ENCODE peak calls at places on chromosome 18, in four cellular contexts. One of them, this sample, is unnamed.

GRCh38 chr18:48934708-48935432 is 15.9 kb downstream of the SMAD7 start:
- DNase-seq in PC-3: no peak
- DNase-seq in HFFc6: no peak
- DNase-seq in BJ: no peak
- DNase-seq in this sample: no peak

GRCh38 chr18:56221195-56222065 is 417.0 kb downstream of the TXNL1 start:
- DNase-seq in PC-3: peak
- DNase-seq in HFFc6: peak
- DNase-seq in BJ: peak
- DNase-seq in this sample: no peak

GRCh38 chr18:57737661-57738060 is 65.5 kb downstream of the ATP8B1 start:
- DNase-seq in PC-3: peak
- DNase-seq in HFFc6: peak
- DNase-seq in BJ: peak
- DNase-seq in this sample: peak

GRCh38 chr18:2906522-2907458 is 60.0 kb downstream of the EMILIN2 start:
- DNase-seq in PC-3: peak
- DNase-seq in HFFc6: no peak
- DNase-seq in BJ: no peak
- DNase-seq in this sample: no peak

GRCh38 chr18:47184419-47185050 is 8.4 kb upstream of the IER3IP1 start:
- DNase-seq in PC-3: no peak
- DNase-seq in HFFc6: peak
- DNase-seq in BJ: no peak
- DNase-seq in this sample: no peak

GRCh38 chr18:40529478-40529877 is 1425.6 kb upstream of the PIK3C3 start:
- DNase-seq in PC-3: peak
- DNase-seq in HFFc6: no peak
- DNase-seq in BJ: no peak
- DNase-seq in this sample: no peak

GRCh38 chr18:63192885-63193349 is 126.7 kb downstream of the BCL2 start:
- DNase-seq in PC-3: no peak
- DNase-seq in HFFc6: no peak
- DNase-seq in BJ: no peak
- DNase-seq in this sample: no peak

GRCh38 chr18:60246606-60247005 is 126.0 kb downstream of the MC4R start:
- DNase-seq in PC-3: no peak
- DNase-seq in HFFc6: no peak
- DNase-seq in BJ: no peak
- DNase-seq in this sample: no peak

GRCh38 chr18:74328196-74328595 is 12.6 kb downstream of the C18orf63 start:
- DNase-seq in PC-3: no peak
- DNase-seq in HFFc6: no peak
- DNase-seq in BJ: peak
- DNase-seq in this sample: no peak

GRCh38 chr18:33746261-33746660 is 168.2 kb downstream of the ASXL3 start:
- DNase-seq in PC-3: no peak
- DNase-seq in HFFc6: no peak
- DNase-seq in BJ: no peak
- DNase-seq in this sample: no peak

GRCh38 chr18:75836516-75836915 is 409.0 kb upstream of the SMIM21 start:
- DNase-seq in PC-3: no peak
- DNase-seq in HFFc6: no peak
- DNase-seq in BJ: no peak
- DNase-seq in this sample: no peak

GRCh38 chr18:22816266-22817176 is 116.6 kb upstream of the RBBP8 start:
- DNase-seq in PC-3: no peak
- DNase-seq in HFFc6: no peak
- DNase-seq in BJ: no peak
- DNase-seq in this sample: no peak

GRCh38 chr18:58520964-58521363 is 107.9 kb downstream of the ALPK2 start:
- DNase-seq in PC-3: peak
- DNase-seq in HFFc6: no peak
- DNase-seq in BJ: no peak
- DNase-seq in this sample: no peak

GRCh38 chr18:28771849-28772248 is 594.9 kb upstream of the CDH2 start:
- DNase-seq in PC-3: no peak
- DNase-seq in HFFc6: no peak
- DNase-seq in BJ: no peak
- DNase-seq in this sample: no peak

GRCh38 chr18:3525870-3526420 is 76.0 kb downstream of the TGIF1 start:
- DNase-seq in PC-3: no peak
- DNase-seq in HFFc6: no peak
- DNase-seq in BJ: no peak
- DNase-seq in this sample: no peak

GRCh38 chr18:74945774-74946545 is 263.0 kb downstream of the PTGR3 start:
- DNase-seq in PC-3: peak
- DNase-seq in HFFc6: peak
- DNase-seq in BJ: no peak
- DNase-seq in this sample: no peak

GRCh38 chr18:48790226-48790863 is 160.4 kb downstream of the SMAD7 start:
- DNase-seq in PC-3: no peak
- DNase-seq in HFFc6: no peak
- DNase-seq in BJ: no peak
- DNase-seq in this sample: peak

GRCh38 chr18:79937103-79937860 is 14.2 kb downstream of the SLC66A2 start:
- DNase-seq in PC-3: no peak
- DNase-seq in HFFc6: no peak
- DNase-seq in BJ: no peak
- DNase-seq in this sample: peak

GRCh38 chr18:29874519-29875098 is 1167.9 kb downstream of the DSC3 start:
- DNase-seq in PC-3: peak
- DNase-seq in HFFc6: peak
- DNase-seq in BJ: no peak
- DNase-seq in this sample: no peak

GRCh38 chr18:3052411-3052758 is 39.4 kb upstream of the LPIN2 start:
- DNase-seq in PC-3: no peak
- DNase-seq in HFFc6: no peak
- DNase-seq in BJ: no peak
- DNase-seq in this sample: no peak

GRCh38 chr18:69400253-69400975 is at the start of gene DOK6:
- DNase-seq in PC-3: no peak
- DNase-seq in HFFc6: no peak
- DNase-seq in BJ: peak
- DNase-seq in this sample: peak

GRCh38 chr18:22018366-22018765 is 151.0 kb upstream of the GATA6 start:
- DNase-seq in PC-3: no peak
- DNase-seq in HFFc6: no peak
- DNase-seq in BJ: no peak
- DNase-seq in this sample: no peak

GRCh38 chr18:74310411-74310810 is 5.2 kb upstream of the C18orf63 start:
- DNase-seq in PC-3: peak
- DNase-seq in HFFc6: peak
- DNase-seq in BJ: no peak
- DNase-seq in this sample: no peak

GRCh38 chr18:21701621-21702020 is 3.0 kb downstream of the ABHD3 start:
- DNase-seq in PC-3: no peak
- DNase-seq in HFFc6: no peak
- DNase-seq in BJ: no peak
- DNase-seq in this sample: no peak

GRCh38 chr18:78743078-78743477 is 236.5 kb upstream of the SALL3 start:
- DNase-seq in PC-3: no peak
- DNase-seq in HFFc6: no peak
- DNase-seq in BJ: no peak
- DNase-seq in this sample: no peak

GRCh38 chr18:64116806-64117205 is 32.1 kb downstream of the LINC00305 start:
- DNase-seq in PC-3: no peak
- DNase-seq in HFFc6: no peak
- DNase-seq in BJ: no peak
- DNase-seq in this sample: no peak

GRCh38 chr18:78898066-78898465 is 81.6 kb upstream of the SALL3 start:
- DNase-seq in PC-3: no peak
- DNase-seq in HFFc6: no peak
- DNase-seq in BJ: no peak
- DNase-seq in this sample: no peak

GRCh38 chr18:34913837-34914755 is 127.1 kb upstream of the MAPRE2 start:
- DNase-seq in PC-3: no peak
- DNase-seq in HFFc6: no peak
- DNase-seq in BJ: no peak
- DNase-seq in this sample: no peak

GRCh38 chr18:76441668-76442412 is 53.2 kb downstream of the ZNF516 start:
- DNase-seq in PC-3: no peak
- DNase-seq in HFFc6: no peak
- DNase-seq in BJ: no peak
- DNase-seq in this sample: no peak

GRCh38 chr18:51448949-51449348 is 251.5 kb upstream of the MEX3C start:
- DNase-seq in PC-3: no peak
- DNase-seq in HFFc6: no peak
- DNase-seq in BJ: no peak
- DNase-seq in this sample: no peak

GRCh38 chr18:57961411-57961810 is 82.6 kb upstream of the NEDD4L start:
- DNase-seq in PC-3: no peak
- DNase-seq in HFFc6: no peak
- DNase-seq in BJ: no peak
- DNase-seq in this sample: no peak

GRCh38 chr18:57837917-57838548 is 34.9 kb upstream of the ATP8B1 start:
- DNase-seq in PC-3: no peak
- DNase-seq in HFFc6: no peak
- DNase-seq in BJ: no peak
- DNase-seq in this sample: no peak

GRCh38 chr18:75207298-75208054 is 1.5 kb downstream of the PTGR3 start:
- DNase-seq in PC-3: peak
- DNase-seq in HFFc6: peak
- DNase-seq in BJ: no peak
- DNase-seq in this sample: no peak

GRCh38 chr18:11947214-11948119 is 33.8 kb upstream of the IMPA2 start:
- DNase-seq in PC-3: peak
- DNase-seq in HFFc6: peak
- DNase-seq in BJ: peak
- DNase-seq in this sample: peak

GRCh38 chr18:69538849-69539248 is 138.2 kb downstream of the DOK6 start:
- DNase-seq in PC-3: no peak
- DNase-seq in HFFc6: no peak
- DNase-seq in BJ: no peak
- DNase-seq in this sample: no peak

GRCh38 chr18:76621184-76621583 is 126.1 kb upstream of the ZNF516 start:
- DNase-seq in PC-3: no peak
- DNase-seq in HFFc6: no peak
- DNase-seq in BJ: no peak
- DNase-seq in this sample: no peak

DNA sequence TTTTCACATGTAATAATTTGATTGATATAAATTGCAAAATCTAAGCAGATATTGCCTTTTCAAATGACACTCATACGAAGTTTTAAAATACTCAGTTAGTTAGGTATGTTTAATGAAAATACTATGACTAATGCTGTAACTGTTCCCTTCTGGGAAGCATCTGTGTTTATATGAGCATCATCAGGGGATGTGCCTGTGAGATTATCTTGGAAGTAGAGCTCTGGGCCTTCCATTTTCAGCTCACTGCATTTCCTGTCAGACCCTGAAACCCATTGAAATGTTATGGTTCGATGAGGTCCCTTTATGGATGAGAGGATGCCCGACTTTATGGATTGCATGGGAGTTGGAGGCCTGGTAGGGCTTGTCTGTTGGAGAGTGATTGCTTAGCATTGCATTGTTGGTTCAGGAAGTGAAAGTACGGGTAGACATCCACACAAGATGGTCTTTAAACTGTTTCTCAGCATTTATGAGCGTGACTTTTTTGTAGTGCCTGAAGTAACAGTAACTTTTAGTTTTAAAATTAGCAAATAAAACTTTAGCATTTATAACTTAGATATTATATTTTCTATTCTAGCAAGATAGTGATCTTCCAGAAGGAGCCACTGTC is 28.7 kb downstream of the ELP2 start:
- DNase-seq in PC-3: no peak
- DNase-seq in HFFc6: peak
- DNase-seq in BJ: peak
- DNase-seq in this sample: no peak
- TF ChIP-seq CTCF in PC-3: no peak
- TF ChIP-seq CTCF in HFFc6: no peak
- TF ChIP-seq CTCF in BJ: no peak
- TF ChIP-seq CTCF in this sample: no peak

GRCh38 chr18:42274488-42275137 is 319.6 kb downstream of the PIK3C3 start:
- DNase-seq in PC-3: peak
- DNase-seq in HFFc6: peak
- DNase-seq in BJ: no peak
- DNase-seq in this sample: no peak
- TF ChIP-seq CTCF in PC-3: peak
- TF ChIP-seq CTCF in HFFc6: peak
- TF ChIP-seq CTCF in BJ: no peak
- TF ChIP-seq CTCF in this sample: no peak

GRCh38 chr18:45355944-45356520 is 259.2 kb upstream of the SLC14A2 start:
- DNase-seq in PC-3: no peak
- DNase-seq in HFFc6: no peak
- DNase-seq in BJ: no peak
- DNase-seq in this sample: no peak
- TF ChIP-seq CTCF in PC-3: no peak
- TF ChIP-seq CTCF in HFFc6: peak
- TF ChIP-seq CTCF in BJ: no peak
- TF ChIP-seq CTCF in this sample: no peak

GRCh38 chr18:10485475-10485874 is 31.0 kb downstream of the APCDD1 start:
- DNase-seq in PC-3: no peak
- DNase-seq in HFFc6: no peak
- DNase-seq in BJ: no peak
- DNase-seq in this sample: no peak

GRCh38 chr18:10488022-10488421 is 33.6 kb downstream of the APCDD1 start:
- DNase-seq in PC-3: no peak
- DNase-seq in HFFc6: no peak
- DNase-seq in BJ: no peak
- DNase-seq in this sample: no peak

GRCh38 chr18:10487161-10487560 is 32.7 kb downstream of the APCDD1 start:
- DNase-seq in PC-3: no peak
- DNase-seq in HFFc6: no peak
- DNase-seq in BJ: no peak
- DNase-seq in this sample: no peak

GRCh38 chr18:10495936-10496335 is 29.9 kb upstream of the NAPG start:
- DNase-seq in PC-3: no peak
- DNase-seq in HFFc6: no peak
- DNase-seq in BJ: no peak
- DNase-seq in this sample: no peak

DNA sequence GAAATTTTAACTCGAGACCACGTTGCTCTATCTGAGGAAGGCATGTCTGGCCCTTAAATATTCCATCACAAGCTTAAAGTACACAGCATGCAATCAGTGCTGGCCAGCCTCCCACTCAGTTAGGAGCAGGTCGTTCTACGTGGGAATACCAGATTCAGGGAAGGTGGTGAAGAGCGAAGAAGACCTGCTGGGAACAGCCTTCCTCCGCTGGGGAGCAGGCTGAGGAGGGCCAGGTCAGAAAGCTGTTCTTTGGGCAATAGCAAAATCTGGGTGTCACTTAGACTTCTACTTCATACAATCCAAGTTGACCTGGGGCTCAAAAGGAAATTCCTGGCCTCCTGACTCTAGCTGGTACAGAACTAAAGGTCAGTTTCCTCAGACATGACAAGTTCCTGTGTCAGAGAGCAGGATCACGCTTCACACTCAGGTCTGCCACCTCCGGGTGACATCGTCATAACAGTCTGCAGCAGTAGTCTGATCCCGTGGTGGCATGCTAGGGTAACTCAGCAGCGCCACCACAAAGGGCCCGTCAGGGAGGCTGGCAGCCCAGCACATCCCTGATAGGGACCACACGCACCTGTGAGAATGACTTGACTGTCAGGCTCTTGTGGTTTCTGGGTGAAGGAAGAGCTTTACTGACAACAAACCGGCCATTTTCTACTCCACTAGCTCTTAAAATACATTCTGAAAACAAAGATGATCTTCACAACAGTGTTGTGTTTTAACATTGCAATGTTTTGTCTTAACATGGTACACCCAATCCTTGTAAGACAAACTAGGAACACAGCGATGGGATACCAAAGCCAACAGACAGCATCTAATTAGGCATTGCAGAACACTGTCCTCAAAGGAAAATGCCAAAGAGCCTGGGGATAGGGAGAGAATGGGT is 35.2 kb upstream of the NAPG start:
- DNase-seq in PC-3: peak
- DNase-seq in HFFc6: no peak
- DNase-seq in BJ: no peak
- DNase-seq in this sample: no peak
- TF ChIP-seq CTCF in PC-3: peak
- TF ChIP-seq CTCF in HFFc6: no peak
- TF ChIP-seq CTCF in BJ: no peak
- TF ChIP-seq CTCF in this sample: no peak